ENCODE peak calls at places on chromosomes 2 and 18, in four cellular contexts. S is A549, C is K562, G is H1. W is an unnamed sample.

GRCh38 chr2:209160800-209161588 is 262.9 kb upstream of the MAP2 start:
- DNase-seq in S (no peak), C (no peak), G (no peak), W (no peak)

GRCh38 chr18:45008694-45009372 is 328.1 kb downstream of the SETBP1 start:
- DNase-seq in S (no peak), C (no peak), G (no peak), W (no peak)

GRCh38 chr2:241612156-241613017 is 24.6 kb downstream of the THAP4 start:
- DNase-seq in S (no peak), C (no peak), G (no peak), W (no peak)

GRCh38 chr2:234620018-234620417 is 123.1 kb upstream of the ARL4C start:
- DNase-seq in S (no peak), C (no peak), G (no peak), W (no peak)

GRCh38 chr18:13973061-13973460 is 57.7 kb upstream of the MC2R start:
- DNase-seq in S (no peak), C (no peak), G (no peak), W (no peak)

GRCh38 chr2:20573611-20574422 is 77.1 kb downstream of the HS1BP3 start:
- DNase-seq in S (no peak), C (no peak), G (no peak), W (no peak)

GRCh38 chr18:79964330-79965118 is at the start of gene HSBP1L1:
- DNase-seq in S (peak), C (no peak), G (no peak), W (peak)

GRCh38 chr2:20094142-20094792 is 42.8 kb upstream of the LAPTM4A start:
- DNase-seq in S (no peak), C (no peak), G (no peak), W (no peak)

GRCh38 chr2:155035246-155035645 is 336.8 kb downstream of the KCNJ3 start:
- DNase-seq in S (no peak), C (no peak), G (no peak), W (no peak)

GRCh38 chr18:12391487-12392136 is 14.6 kb upstream of the AFG3L2 start:
- DNase-seq in S (peak), C (peak), G (no peak), W (peak)

GRCh38 chr2:215572341-215572848 is 136.5 kb upstream of the FN1 start:
- DNase-seq in S (no peak), C (no peak), G (no peak), W (peak)

GRCh38 chr2:235563056-235563777 is 69.4 kb downstream of the AGAP1 start:
- DNase-seq in S (no peak), C (no peak), G (no peak), W (no peak)

GRCh38 chr18:75869197-75869596 is 441.7 kb upstream of the SMIM21 start:
- DNase-seq in S (no peak), C (no peak), G (no peak), W (no peak)

GRCh38 chr2:51780353-51780752 is 748.4 kb upstream of the NRXN1 start:
- DNase-seq in S (no peak), C (no peak), G (no peak), W (no peak)

GRCh38 chr2:51781691-51782090 is 749.8 kb upstream of the NRXN1 start:
- DNase-seq in S (no peak), C (no peak), G (no peak), W (no peak)

GRCh38 chr2:51782874-51783765 is 751.2 kb upstream of the NRXN1 start:
- DNase-seq in S (peak), C (no peak), G (no peak), W (no peak)
- TF ChIP-seq RNF2 in S (no peak), C (no peak), G (no peak), W (no peak)

GRCh38 chr2:171036532-171036931 is 107.5 kb downstream of the GORASP2 start:
- DNase-seq in S (no peak), C (no peak), G (no peak), W (no peak)

DNA sequence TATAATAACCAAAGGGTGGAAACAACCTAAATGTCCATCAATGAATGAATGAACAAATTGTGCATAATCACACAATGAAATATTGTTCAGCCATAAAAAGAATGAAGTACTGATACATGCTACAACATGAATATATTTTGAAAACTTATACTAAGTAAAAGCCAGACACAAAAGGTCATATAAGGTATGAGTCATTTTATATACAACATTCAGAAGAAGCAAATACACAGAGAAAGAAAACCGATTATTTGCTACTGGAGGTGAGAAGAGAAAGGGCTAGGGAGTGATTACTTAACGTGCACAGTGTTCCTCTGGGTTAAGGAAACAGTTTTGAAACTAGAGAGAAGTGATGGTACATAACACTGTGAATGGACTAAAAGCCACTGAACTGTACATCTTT is 105.3 kb downstream of the GORASP2 start:
- DNase-seq in S (no peak), C (no peak), G (no peak), W (no peak)
- TF ChIP-seq RNF2 in S (no peak), C (no peak), G (no peak), W (no peak)

DNA sequence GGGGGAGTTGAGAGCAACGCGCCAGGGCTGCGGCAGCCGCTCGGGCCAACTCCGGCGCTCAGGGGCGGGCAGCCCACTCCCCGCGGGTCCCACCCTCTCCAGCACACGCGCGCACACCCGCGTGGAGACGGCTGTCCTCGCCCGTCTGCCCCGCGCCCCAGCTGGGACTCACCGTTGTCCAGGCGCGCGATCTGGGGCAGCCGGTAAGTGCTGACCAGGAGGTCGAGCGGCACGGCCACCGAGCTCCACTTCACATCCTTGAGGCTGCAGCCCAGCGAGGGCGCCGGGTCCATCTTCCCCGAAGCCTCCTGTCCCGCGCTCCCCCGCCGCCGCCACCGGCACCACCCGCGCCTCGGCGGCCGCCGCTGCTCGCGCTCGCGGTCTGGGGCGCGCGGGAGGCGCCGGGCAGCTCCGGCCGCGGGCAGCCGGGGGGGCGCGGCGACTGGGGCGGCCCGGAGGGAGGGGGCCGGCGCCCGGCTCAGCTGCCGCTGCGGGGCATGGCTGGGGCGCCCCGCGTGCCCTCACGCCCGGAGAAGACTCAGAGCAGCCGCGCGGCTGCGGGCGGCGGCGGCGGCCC is 458 bp downstream of the GAREM1 start:
- DNase-seq in S (peak), C (no peak), G (no peak), W (no peak)
- TF ChIP-seq RNF2 in S (no peak), C (no peak), G (no peak), W (no peak)

DNA sequence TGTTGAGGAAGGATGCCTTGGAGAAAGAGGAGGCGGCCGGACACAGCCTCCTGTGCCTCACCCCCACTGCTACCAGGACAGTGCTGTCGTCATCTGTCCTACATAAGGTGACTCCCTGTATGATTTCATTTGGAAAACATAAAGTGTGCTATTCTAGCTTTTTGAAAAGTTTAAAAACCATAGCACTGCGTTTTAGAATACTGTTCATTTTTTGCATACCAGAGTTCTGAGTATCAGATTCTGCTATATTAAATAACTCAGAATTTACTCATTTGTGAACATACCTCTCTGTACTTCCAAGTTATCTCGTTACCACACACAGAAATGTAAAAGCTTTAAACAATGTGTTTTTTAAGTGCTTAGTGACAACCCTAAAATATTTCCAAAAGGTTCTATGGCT is 302.8 kb downstream of the LRRTM1 start:
- DNase-seq in S (no peak), C (no peak), G (no peak), W (no peak)
- TF ChIP-seq RNF2 in S (no peak), C (no peak), G (no peak), W (no peak)

GRCh38 chr2:202883987-202884675 is 12.6 kb upstream of the ICA1L start:
- DNase-seq in S (peak), C (peak), G (no peak), W (no peak)
- TF ChIP-seq RNF2 in S (no peak), C (no peak), G (no peak), W (no peak)

GRCh38 chr2:44120428-44120827 is 48.2 kb upstream of the PPM1B start:
- DNase-seq in S (no peak), C (no peak), G (no peak), W (no peak)
- TF ChIP-seq RNF2 in S (no peak), C (no peak), G (no peak), W (no peak)

GRCh38 chr18:43422483-43422882 is 145.2 kb upstream of the SYT4 start:
- DNase-seq in S (peak), C (no peak), G (no peak), W (no peak)
- TF ChIP-seq RNF2 in S (no peak), C (no peak), G (no peak), W (no peak)

W was measured in HepG2.